ENCODE peak calls at places on chromosomes 13 and 19, in six cellular contexts. X, T, L, Z, A and R are unnamed samples.

GRCh38 chr19:48244289-48244688 is 11.4 kb downstream of the CARD8 start:
- DNase-seq in X (no peak), T (no peak), L (no peak), Z (no peak), A (no peak), R (no peak)

GRCh38 chr19:912181-913079 is 589 bp downstream of the R3HDM4 start:
- DNase-seq in X (no peak), T (no peak), L (peak; percentile 56), Z (no peak), A (no peak), R (no peak)

GRCh38 chr19:46859637-46860124 is 1.1 kb upstream of the ARHGAP35 start:
- DNase-seq in X (no peak), T (peak; percentile 46), L (peak; percentile 77), Z (no peak), A (no peak), R (peak; percentile 77)

GRCh38 chr13:74316531-74316930 is 182.3 kb upstream of the KLF12 start:
- DNase-seq in X (no peak), T (no peak), L (no peak), Z (no peak), A (peak; percentile 34), R (no peak)

GRCh38 chr19:45451181-45451849 is 16.5 kb upstream of the FOSB start:
- DNase-seq in X (no peak), T (peak; percentile 33), L (peak; percentile 74), Z (no peak), A (peak; percentile 53), R (no peak)

GRCh38 chr19:35717665-35718344 is at the start of gene KMT2B:
- DNase-seq in X (peak; percentile 97), T (peak; percentile 96), L (no peak), Z (no peak), A (no peak), R (no peak)

GRCh38 chr13:89514534-89515312 is 1832.8 kb upstream of the MIR17HG start:
- DNase-seq in X (no peak), T (no peak), L (no peak), Z (no peak), A (peak; percentile 83), R (no peak)

GRCh38 chr19:15841875-15842569 is 26.6 kb upstream of the OR10H1 start:
- DNase-seq in X (no peak), T (no peak), L (no peak), Z (no peak), A (no peak), R (no peak)

GRCh38 chr13:90238433-90238832 is 1109.1 kb upstream of the MIR17HG start:
- DNase-seq in X (no peak), T (no peak), L (no peak), Z (no peak), A (peak; percentile 2), R (no peak)

GRCh38 chr19:45423033-45423588 is 606 bp downstream of the ERCC1 start:
- DNase-seq in X (no peak), T (no peak), L (peak; percentile 98), Z (no peak), A (no peak), R (no peak)

DNA sequence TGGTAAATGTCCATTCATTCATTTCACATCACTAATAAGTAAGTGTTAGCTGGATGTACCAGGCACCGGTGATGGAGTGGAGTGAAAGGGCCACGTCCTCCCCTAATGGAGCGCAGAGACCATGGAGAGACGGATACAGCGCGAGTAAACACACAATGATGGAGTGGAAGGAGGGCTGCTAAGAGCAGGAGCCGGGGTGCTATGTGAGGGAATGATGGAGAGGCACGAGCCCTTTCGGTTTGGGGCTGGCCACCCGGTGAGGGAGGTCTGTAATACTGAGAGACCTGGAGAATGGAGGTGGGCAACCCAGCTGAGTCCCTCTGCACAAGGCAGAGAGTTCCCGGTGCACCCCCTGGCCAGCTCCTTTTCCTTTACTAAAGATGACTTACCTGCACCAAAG is 53.7 kb downstream of the PEPD start:
- DNase-seq in X (no peak), T (no peak), L (no peak), Z (no peak), A (no peak), R (peak; percentile 37)
- H3K4me3 ChIP-seq in X (no peak overlapping the region), T (no peak overlapping the region), L (no peak overlapping the region), Z (no peak overlapping the region), A (no peak overlapping the region), R (no peak overlapping the region)

GRCh38 chr19:31427857-31428256 is 78.6 kb upstream of the TSHZ3 start:
- DNase-seq in X (no peak), T (no peak), L (no peak), Z (no peak), A (no peak), R (no peak)
- H3K9me3 ChIP-seq in X (no peaks in the 10 kb centered on the region), T (no peaks in the 10 kb centered on the region), L (no peaks in the 10 kb centered on the region), Z (no peaks in the 10 kb centered on the region), A (no peaks in the 10 kb centered on the region), R (no peaks in the 10 kb centered on the region)

GRCh38 chr13:75813323-75813722 is 177.2 kb downstream of the LMO7 start:
- DNase-seq in X (no peak), T (no peak), L (no peak), Z (no peak), A (no peak), R (no peak)
- H3K4me1 ChIP-seq in X (peaks cover 24% of the 10 kb centered on the region), T (peaks cover 7% of the 10 kb centered on the region), L (peaks cover 8% of the 10 kb centered on the region), Z (no peaks in the 10 kb centered on the region), A (no peaks in the 10 kb centered on the region), R (peaks cover 6% of the 10 kb centered on the region)

DNA sequence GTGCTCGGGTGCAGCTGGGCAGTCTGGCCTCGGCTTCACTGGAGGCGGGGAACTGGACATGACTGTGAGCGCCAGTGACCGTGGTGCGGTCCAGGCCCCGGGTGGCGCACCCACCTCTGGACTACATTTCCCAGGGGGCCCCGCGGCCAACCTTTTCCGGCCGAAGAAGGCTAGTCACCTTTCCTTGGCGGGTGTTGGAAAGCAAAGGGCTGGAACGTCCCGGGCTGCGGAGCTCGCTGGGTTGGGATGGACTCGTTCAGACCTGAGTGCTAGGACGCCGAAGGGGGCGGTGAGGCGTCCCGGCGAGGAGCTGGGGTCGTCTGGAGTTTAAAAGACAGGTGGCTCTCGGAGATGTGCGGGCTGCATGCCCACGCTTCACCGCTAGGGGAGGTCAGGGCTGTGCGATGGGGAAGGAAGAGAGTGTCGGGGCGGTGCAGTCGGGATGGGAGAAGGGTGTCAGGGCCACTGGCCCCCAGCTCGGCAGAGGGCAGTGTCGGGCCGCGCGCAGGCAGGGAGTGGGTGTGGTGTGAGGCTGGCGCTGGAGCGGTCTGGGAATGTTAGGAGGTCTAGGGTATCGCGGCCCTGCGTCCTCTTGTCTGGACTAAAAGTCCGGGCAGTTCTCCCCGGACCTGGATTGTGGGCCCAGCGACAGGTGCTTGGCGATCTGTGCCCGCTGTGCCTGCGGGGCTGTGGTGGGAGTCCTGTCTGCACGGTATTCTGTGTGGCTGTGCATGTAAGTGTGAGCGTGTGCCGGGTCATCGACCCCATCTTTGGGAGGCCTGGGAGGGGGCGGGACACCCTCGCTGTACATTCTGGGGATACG is 57.1 kb downstream of the ZNF568 start:
- DNase-seq in X (peak; percentile 76), T (peak; percentile 78), L (peak; percentile 77), Z (no peak), A (peak; percentile 76), R (peak; percentile 89)
- H3K4me3 ChIP-seq in X (peak overlapping the region; percentile 59), T (peak overlapping the region; percentile 64), L (peak overlapping the region; percentile 56), Z (no peak overlapping the region), A (peak overlapping the region; percentile 77), R (peak overlapping the region; percentile 88)

GRCh38 chr13:105333416-105333815 is 1202.0 kb downstream of the EFNB2 start:
- DNase-seq in X (no peak), T (no peak), L (no peak), Z (no peak), A (no peak), R (no peak)
- H3K9me3 ChIP-seq in X (no peaks in the 10 kb centered on the region), T (no peaks in the 10 kb centered on the region), L (no peaks in the 10 kb centered on the region), Z (no peaks in the 10 kb centered on the region), A (no peaks in the 10 kb centered on the region), R (no peaks in the 10 kb centered on the region)

DNA sequence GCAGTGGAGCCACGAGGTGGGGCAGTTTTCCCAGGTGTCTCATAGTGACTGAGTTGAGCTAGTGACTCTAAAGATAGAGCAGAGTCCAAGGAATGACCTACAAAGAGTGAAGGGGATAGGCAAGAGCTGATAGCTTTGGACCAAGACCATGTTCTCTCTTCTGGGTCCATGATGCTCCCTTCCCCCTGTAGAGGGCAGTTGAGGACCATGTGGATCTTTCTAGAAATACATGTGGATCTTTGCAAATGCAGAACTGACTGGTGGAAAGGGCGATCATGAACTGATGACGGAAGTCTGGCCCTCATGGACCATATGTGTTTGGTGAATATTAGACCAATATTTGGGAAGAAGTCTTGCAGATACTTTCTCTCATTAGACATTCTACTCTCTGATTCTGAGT is 6.9 kb downstream of the PSG1 start:
- DNase-seq in X (no peak), T (no peak), L (no peak), Z (no peak), A (no peak), R (no peak)
- H3K4me1 ChIP-seq in X (no peaks in the 10 kb centered on the region), T (no peaks in the 10 kb centered on the region), L (no peaks in the 10 kb centered on the region), Z (peaks cover 17% of the 10 kb centered on the region), A (peaks cover 18% of the 10 kb centered on the region), R (no peaks in the 10 kb centered on the region)

GRCh38 chr13:20831933-20832332 is 58.2 kb upstream of the EEF1AKMT1 start:
- DNase-seq in X (no peak), T (no peak), L (no peak), Z (no peak), A (no peak), R (no peak)
- H3K4me3 ChIP-seq in X (peak overlapping the region; percentile 12), T (no peak overlapping the region), L (no peak overlapping the region), Z (no peak overlapping the region), A (no peak overlapping the region), R (no peak overlapping the region)

DNA sequence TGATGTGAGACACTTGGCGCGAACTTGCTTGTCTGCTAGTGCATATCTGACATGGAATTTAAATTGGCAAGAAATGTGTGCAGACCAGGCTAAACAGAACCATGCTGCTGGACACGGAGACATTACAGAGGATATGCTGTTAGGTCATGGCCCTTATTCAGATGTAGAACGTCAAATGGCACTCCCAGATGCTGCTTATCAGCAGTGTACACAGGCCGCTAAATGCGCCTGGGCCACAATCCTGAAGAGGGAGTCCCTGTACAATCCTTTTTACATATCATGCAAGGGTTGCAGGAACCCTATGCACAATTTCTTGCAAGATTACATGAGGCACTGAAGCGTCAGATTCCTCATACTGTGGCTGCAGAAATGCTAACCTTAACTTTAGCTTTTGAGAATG is 9.3 kb downstream of the ZNF350 start:
- DNase-seq in X (no peak), T (no peak), L (no peak), Z (no peak), A (no peak), R (no peak)
- H3K9me3 ChIP-seq in X (peaks cover 4% of the 10 kb centered on the region), T (peaks cover 67% of the 10 kb centered on the region), L (peaks cover 82% of the 10 kb centered on the region), Z (peaks cover 32% of the 10 kb centered on the region), A (no peaks in the 10 kb centered on the region), R (peaks cover 78% of the 10 kb centered on the region)